ENCODE peak calls at places on chromosomes 1 and 21, in eight cellular contexts. One of them, this sample, is unnamed.

GRCh38 chr1:32960819-32961355 is 3.7 kb downstream of the RNF19B start:
- DNase-seq in sigmoid colon: no peak
- DNase-seq in effector memory CD4-positive, alpha-beta T cell: no peak
- DNase-seq in aorta: no peak
- DNase-seq in psoas muscle: no peak
- DNase-seq in fibroblast of lung: no peak
- DNase-seq in heart left ventricle: no peak
- DNase-seq in left ventricle myocardium inferior: no peak
- DNase-seq in this sample: no peak

GRCh38 chr1:229537894-229538293 is 20.6 kb downstream of the ABCB10 start:
- DNase-seq in sigmoid colon: no peak
- DNase-seq in effector memory CD4-positive, alpha-beta T cell: no peak
- DNase-seq in aorta: no peak
- DNase-seq in psoas muscle: no peak
- DNase-seq in fibroblast of lung: peak; percentile 12
- DNase-seq in heart left ventricle: no peak
- DNase-seq in left ventricle myocardium inferior: no peak
- DNase-seq in this sample: no peak

GRCh38 chr1:111563619-111564018 is 56.0 kb upstream of the RAP1A start:
- DNase-seq in sigmoid colon: no peak
- DNase-seq in effector memory CD4-positive, alpha-beta T cell: no peak
- DNase-seq in aorta: no peak
- DNase-seq in psoas muscle: no peak
- DNase-seq in fibroblast of lung: peak; percentile 91
- DNase-seq in heart left ventricle: no peak
- DNase-seq in left ventricle myocardium inferior: no peak
- DNase-seq in this sample: no peak

GRCh38 chr1:26038904-26039303 is 7.0 kb downstream of the SLC30A2 start:
- DNase-seq in sigmoid colon: no peak
- DNase-seq in effector memory CD4-positive, alpha-beta T cell: no peak
- DNase-seq in aorta: no peak
- DNase-seq in psoas muscle: no peak
- DNase-seq in fibroblast of lung: no peak
- DNase-seq in heart left ventricle: no peak
- DNase-seq in left ventricle myocardium inferior: no peak
- DNase-seq in this sample: no peak

GRCh38 chr1:99811747-99812146 is 38.4 kb upstream of the AGL start:
- DNase-seq in sigmoid colon: no peak
- DNase-seq in effector memory CD4-positive, alpha-beta T cell: no peak
- DNase-seq in aorta: no peak
- DNase-seq in psoas muscle: no peak
- DNase-seq in fibroblast of lung: no peak
- DNase-seq in heart left ventricle: no peak
- DNase-seq in left ventricle myocardium inferior: no peak
- DNase-seq in this sample: no peak

GRCh38 chr21:46151989-46152938 is 3.1 kb downstream of the FTCD start:
- DNase-seq in sigmoid colon: peak; percentile 43
- DNase-seq in effector memory CD4-positive, alpha-beta T cell: no peak
- DNase-seq in aorta: peak; percentile 35
- DNase-seq in psoas muscle: peak; percentile 17
- DNase-seq in fibroblast of lung: no peak
- DNase-seq in heart left ventricle: peak; percentile 5
- DNase-seq in left ventricle myocardium inferior: no peak
- DNase-seq in this sample: no peak

GRCh38 chr21:33731447-33731846 is 89.1 kb downstream of the ITSN1 start:
- DNase-seq in sigmoid colon: no peak
- DNase-seq in effector memory CD4-positive, alpha-beta T cell: no peak
- DNase-seq in aorta: no peak
- DNase-seq in psoas muscle: no peak
- DNase-seq in fibroblast of lung: peak; percentile 42
- DNase-seq in heart left ventricle: no peak
- DNase-seq in left ventricle myocardium inferior: no peak
- DNase-seq in this sample: no peak

GRCh38 chr1:183339556-183340167 is 78.5 kb downstream of the NMNAT2 start:
- DNase-seq in sigmoid colon: no peak
- DNase-seq in effector memory CD4-positive, alpha-beta T cell: no peak
- DNase-seq in aorta: no peak
- DNase-seq in psoas muscle: no peak
- DNase-seq in fibroblast of lung: peak; percentile 55
- DNase-seq in heart left ventricle: no peak
- DNase-seq in left ventricle myocardium inferior: no peak
- DNase-seq in this sample: no peak

GRCh38 chr1:109523706-109524105 is 14.2 kb upstream of the AMIGO1 start:
- DNase-seq in sigmoid colon: no peak
- DNase-seq in effector memory CD4-positive, alpha-beta T cell: no peak
- DNase-seq in aorta: no peak
- DNase-seq in psoas muscle: no peak
- DNase-seq in fibroblast of lung: peak; percentile 67
- DNase-seq in heart left ventricle: no peak
- DNase-seq in left ventricle myocardium inferior: no peak
- DNase-seq in this sample: no peak

GRCh38 chr1:218571515-218571914 is 226.4 kb downstream of the TGFB2 start:
- DNase-seq in sigmoid colon: no peak
- DNase-seq in effector memory CD4-positive, alpha-beta T cell: no peak
- DNase-seq in aorta: no peak
- DNase-seq in psoas muscle: no peak
- DNase-seq in fibroblast of lung: no peak
- DNase-seq in heart left ventricle: no peak
- DNase-seq in left ventricle myocardium inferior: no peak
- DNase-seq in this sample: no peak

GRCh38 chr1:218565333-218565732 is 220.2 kb downstream of the TGFB2 start:
- DNase-seq in sigmoid colon: no peak
- DNase-seq in effector memory CD4-positive, alpha-beta T cell: no peak
- DNase-seq in aorta: no peak
- DNase-seq in psoas muscle: no peak
- DNase-seq in fibroblast of lung: peak; percentile 21
- DNase-seq in heart left ventricle: no peak
- DNase-seq in left ventricle myocardium inferior: no peak
- DNase-seq in this sample: no peak

GRCh38 chr1:218570456-218570855 is 225.3 kb downstream of the TGFB2 start:
- DNase-seq in sigmoid colon: no peak
- DNase-seq in effector memory CD4-positive, alpha-beta T cell: no peak
- DNase-seq in aorta: no peak
- DNase-seq in psoas muscle: no peak
- DNase-seq in fibroblast of lung: no peak
- DNase-seq in heart left ventricle: no peak
- DNase-seq in left ventricle myocardium inferior: no peak
- DNase-seq in this sample: no peak

GRCh38 chr1:218572046-218572445 is 226.9 kb downstream of the TGFB2 start:
- DNase-seq in sigmoid colon: no peak
- DNase-seq in effector memory CD4-positive, alpha-beta T cell: no peak
- DNase-seq in aorta: no peak
- DNase-seq in psoas muscle: no peak
- DNase-seq in fibroblast of lung: no peak
- DNase-seq in heart left ventricle: no peak
- DNase-seq in left ventricle myocardium inferior: no peak
- DNase-seq in this sample: no peak

DNA sequence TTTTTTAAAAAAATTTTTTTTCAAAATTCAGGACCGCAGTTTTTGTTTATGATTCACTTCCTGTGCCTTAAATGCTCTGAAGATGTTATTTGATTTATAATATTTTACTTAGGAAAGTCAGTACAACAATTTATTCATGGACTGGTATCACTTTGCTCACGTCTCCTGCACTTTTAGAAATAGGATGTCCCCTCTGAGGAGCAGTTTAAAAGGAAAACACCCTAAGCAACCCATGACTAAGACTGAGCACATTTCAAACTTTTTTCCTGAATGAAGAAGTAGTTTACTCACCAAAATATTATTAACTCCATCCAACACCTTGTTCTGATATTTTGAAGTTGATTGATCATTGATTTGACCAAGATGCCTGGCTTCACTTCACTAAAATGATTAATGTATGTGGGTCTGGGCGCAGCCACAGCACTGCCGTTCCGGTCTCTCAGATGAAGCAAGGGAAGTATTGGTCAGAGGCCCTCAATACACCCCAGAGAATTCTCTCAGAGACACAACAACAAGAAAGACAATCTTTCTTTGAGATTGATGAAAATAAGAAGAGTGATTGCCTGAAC is 223.9 kb downstream of the TGFB2 start:
- DNase-seq in sigmoid colon: no peak
- DNase-seq in effector memory CD4-positive, alpha-beta T cell: no peak
- DNase-seq in aorta: no peak
- DNase-seq in psoas muscle: no peak
- DNase-seq in fibroblast of lung: peak; percentile 82
- DNase-seq in heart left ventricle: no peak
- DNase-seq in left ventricle myocardium inferior: no peak
- DNase-seq in this sample: no peak
- H3K9me3 ChIP-seq in sigmoid colon: no peaks in the 10 kb centered on the region
- H3K9me3 ChIP-seq in effector memory CD4-positive, alpha-beta T cell: no peaks in the 10 kb centered on the region
- H3K9me3 ChIP-seq in aorta: no peaks in the 10 kb centered on the region
- H3K9me3 ChIP-seq in psoas muscle: no peaks in the 10 kb centered on the region
- H3K9me3 ChIP-seq in fibroblast of lung: no peaks in the 10 kb centered on the region
- H3K9me3 ChIP-seq in heart left ventricle: no peaks in the 10 kb centered on the region
- H3K9me3 ChIP-seq in left ventricle myocardium inferior: no peaks in the 10 kb centered on the region
- H3K9me3 ChIP-seq in this sample: no peaks in the 10 kb centered on the region

GRCh38 chr1:18191868-18192155 is 84.2 kb downstream of the IGSF21 start:
- DNase-seq in sigmoid colon: no peak
- DNase-seq in effector memory CD4-positive, alpha-beta T cell: no peak
- DNase-seq in aorta: no peak
- DNase-seq in psoas muscle: no peak
- DNase-seq in fibroblast of lung: no peak
- DNase-seq in heart left ventricle: no peak
- DNase-seq in left ventricle myocardium inferior: no peak
- DNase-seq in this sample: no peak

GRCh38 chr1:18190598-18190997 is 83.0 kb downstream of the IGSF21 start:
- DNase-seq in sigmoid colon: no peak
- DNase-seq in effector memory CD4-positive, alpha-beta T cell: no peak
- DNase-seq in aorta: no peak
- DNase-seq in psoas muscle: no peak
- DNase-seq in fibroblast of lung: no peak
- DNase-seq in heart left ventricle: no peak
- DNase-seq in left ventricle myocardium inferior: no peak
- DNase-seq in this sample: no peak

GRCh38 chr1:18192974-18193373 is 85.4 kb downstream of the IGSF21 start:
- DNase-seq in sigmoid colon: no peak
- DNase-seq in effector memory CD4-positive, alpha-beta T cell: no peak
- DNase-seq in aorta: no peak
- DNase-seq in psoas muscle: no peak
- DNase-seq in fibroblast of lung: no peak
- DNase-seq in heart left ventricle: no peak
- DNase-seq in left ventricle myocardium inferior: no peak
- DNase-seq in this sample: no peak

GRCh38 chr1:18192182-18192581 is 84.6 kb downstream of the IGSF21 start:
- DNase-seq in sigmoid colon: no peak
- DNase-seq in effector memory CD4-positive, alpha-beta T cell: no peak
- DNase-seq in aorta: no peak
- DNase-seq in psoas muscle: no peak
- DNase-seq in fibroblast of lung: no peak
- DNase-seq in heart left ventricle: no peak
- DNase-seq in left ventricle myocardium inferior: no peak
- DNase-seq in this sample: no peak

DNA sequence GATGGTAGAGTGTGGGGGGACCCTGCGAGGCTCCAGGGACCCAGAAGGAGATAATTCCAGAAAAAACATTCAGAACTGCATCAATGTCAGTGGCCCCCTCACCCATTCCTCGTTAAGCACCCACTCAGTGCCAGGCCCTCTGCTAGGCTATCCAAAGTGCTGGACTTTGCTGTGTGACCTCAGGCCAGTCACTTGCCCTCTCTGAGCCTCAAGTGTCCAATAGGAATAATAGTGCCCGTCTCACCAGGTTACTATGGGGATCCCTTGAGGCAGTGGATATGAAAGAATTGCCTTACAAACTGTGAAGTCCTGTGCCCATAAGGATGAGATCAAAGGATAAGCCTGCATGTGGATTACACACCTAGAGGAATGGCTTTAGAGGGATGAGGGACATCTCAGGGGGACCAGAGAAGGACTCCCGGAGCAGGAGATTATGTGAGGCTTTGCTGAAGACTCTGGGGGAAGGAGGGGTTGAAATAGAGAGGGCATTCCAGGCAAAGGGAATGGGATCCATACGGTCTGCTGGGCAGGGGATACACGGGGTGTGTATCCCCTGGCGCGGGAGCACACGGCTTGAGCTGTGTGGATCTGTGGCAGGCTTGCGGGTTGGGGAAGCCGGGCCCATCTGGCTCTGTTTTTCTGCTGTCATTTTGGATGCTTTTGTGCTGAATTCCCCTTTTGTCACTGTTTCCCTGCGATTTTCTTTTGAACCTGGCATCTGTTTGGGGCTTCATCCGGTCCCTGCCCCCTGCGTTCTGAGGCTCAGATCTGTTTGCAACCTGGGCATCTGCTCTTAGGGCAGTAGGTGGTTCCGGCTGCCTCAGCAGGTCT is 83.7 kb downstream of the IGSF21 start:
- DNase-seq in sigmoid colon: no peak
- DNase-seq in effector memory CD4-positive, alpha-beta T cell: no peak
- DNase-seq in aorta: no peak
- DNase-seq in psoas muscle: no peak
- DNase-seq in fibroblast of lung: no peak
- DNase-seq in heart left ventricle: no peak
- DNase-seq in left ventricle myocardium inferior: no peak
- DNase-seq in this sample: no peak
- H3K27ac ChIP-seq in sigmoid colon: no peak overlapping the region
- H3K27ac ChIP-seq in effector memory CD4-positive, alpha-beta T cell: no peak overlapping the region
- H3K27ac ChIP-seq in aorta: no peak overlapping the region
- H3K27ac ChIP-seq in psoas muscle: no peak overlapping the region
- H3K27ac ChIP-seq in fibroblast of lung: no peak overlapping the region
- H3K27ac ChIP-seq in heart left ventricle: no peak overlapping the region
- H3K27ac ChIP-seq in left ventricle myocardium inferior: no peak overlapping the region
- H3K27ac ChIP-seq in this sample: no peak overlapping the region

DNA sequence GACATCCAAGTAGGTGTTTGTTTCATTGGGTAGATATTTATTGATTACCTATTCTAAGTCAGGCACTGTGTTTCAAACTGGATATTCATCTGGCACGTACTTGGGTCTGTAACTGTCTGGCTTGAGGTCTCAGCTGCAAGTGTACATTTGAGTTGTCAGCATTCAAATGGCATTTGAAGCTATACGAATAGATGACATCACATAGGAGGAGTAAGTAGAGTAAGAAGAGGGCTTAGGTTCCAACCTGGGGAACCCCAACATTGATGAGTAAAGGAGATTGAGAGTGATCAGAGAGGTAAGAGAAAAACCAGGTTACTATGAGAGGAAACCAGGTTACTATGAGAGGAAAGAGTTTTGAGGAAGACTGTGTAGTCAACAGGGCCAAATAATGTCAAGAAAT is 30.7 kb downstream of the ZNF684 start:
- DNase-seq in sigmoid colon: no peak
- DNase-seq in effector memory CD4-positive, alpha-beta T cell: no peak
- DNase-seq in aorta: no peak
- DNase-seq in psoas muscle: no peak
- DNase-seq in fibroblast of lung: no peak
- DNase-seq in heart left ventricle: no peak
- DNase-seq in left ventricle myocardium inferior: no peak
- DNase-seq in this sample: no peak
- H3K4me3 ChIP-seq in sigmoid colon: no peak overlapping the region
- H3K4me3 ChIP-seq in effector memory CD4-positive, alpha-beta T cell: no peak overlapping the region
- H3K4me3 ChIP-seq in aorta: no peak overlapping the region
- H3K4me3 ChIP-seq in psoas muscle: no peak overlapping the region
- H3K4me3 ChIP-seq in fibroblast of lung: no peak overlapping the region
- H3K4me3 ChIP-seq in heart left ventricle: no peak overlapping the region
- H3K4me3 ChIP-seq in left ventricle myocardium inferior: no peak overlapping the region
- H3K4me3 ChIP-seq in this sample: no peak overlapping the region

GRCh38 chr21:44734841-44735240 is 23.5 kb upstream of the TSPEAR start:
- DNase-seq in sigmoid colon: no peak
- DNase-seq in effector memory CD4-positive, alpha-beta T cell: no peak
- DNase-seq in aorta: no peak
- DNase-seq in psoas muscle: no peak
- DNase-seq in fibroblast of lung: no peak
- DNase-seq in heart left ventricle: no peak
- DNase-seq in left ventricle myocardium inferior: no peak
- DNase-seq in this sample: no peak
- H3K9me3 ChIP-seq in sigmoid colon: peaks cover 24% of the 10 kb centered on the region
- H3K9me3 ChIP-seq in effector memory CD4-positive, alpha-beta T cell: no peaks in the 10 kb centered on the region
- H3K9me3 ChIP-seq in aorta: peaks cover 17% of the 10 kb centered on the region
- H3K9me3 ChIP-seq in psoas muscle: peaks cover 15% of the 10 kb centered on the region
- H3K9me3 ChIP-seq in fibroblast of lung: no peaks in the 10 kb centered on the region
- H3K9me3 ChIP-seq in heart left ventricle: peaks cover 6% of the 10 kb centered on the region
- H3K9me3 ChIP-seq in left ventricle myocardium inferior: peaks cover 43% of the 10 kb centered on the region
- H3K9me3 ChIP-seq in this sample: no peaks in the 10 kb centered on the region